ENCODE peak calls at places on chromosomes 13 and 19, in ten cellular contexts. N is stimulated activated CD8-positive, alpha-beta memory T cell treated with anti-CD3 and anti-CD28 coated beads, Interleukin-7, amount 100 ng/mL, for 1 hour; C is RWPE1; J is mucosa of descending colon; T is mammary epithelial cell; X is HL-60; M is NCI-H446 treated with DMSO at 0.1 percent for 48 hours; I is ELR; S is GF-D8; U is brain pericyte. B is an unnamed sample.

GRCh38 chr13:45925151-45925550 is 73.6 kb upstream of the SIAH3 start:
- DNase-seq in N (no peak), C (no peak), J (no peak), T (no peak), X (no peak), M (no peak), I (peak), S (no peak), U (no peak), B (no peak)

GRCh38 chr19:18444513-18444912 is 6.6 kb upstream of the ISYNA1 start:
- DNase-seq in N (no peak), C (no peak), J (no peak), T (no peak), X (no peak), M (no peak), I (no peak), S (no peak), U (no peak), B (no peak)

GRCh38 chr13:23081246-23081645 is 99.5 kb upstream of the SGCG start:
- DNase-seq in N (no peak), C (no peak), J (no peak), T (no peak), X (no peak), M (no peak), I (peak), S (no peak), U (no peak), B (no peak)

GRCh38 chr19:13234518-13234917 is 84.3 kb downstream of the IER2 start:
- DNase-seq in N (peak), C (peak), J (peak), T (no peak), X (peak), M (no peak), I (peak), S (peak), U (no peak), B (peak)

GRCh38 chr13:74910399-74910798 is 571.6 kb downstream of the TBC1D4 start:
- DNase-seq in N (no peak), C (no peak), J (no peak), T (no peak), X (no peak), M (no peak), I (no peak), S (no peak), U (no peak), B (no peak)

GRCh38 chr19:1045247-1045603 is 5.3 kb downstream of the ABCA7 start:
- DNase-seq in N (no peak), C (no peak), J (peak), T (peak), X (no peak), M (no peak), I (peak), S (no peak), U (no peak), B (peak)

GRCh38 chr13:46663216-46663615 is 110.2 kb downstream of the LRCH1 start:
- DNase-seq in N (no peak), C (no peak), J (no peak), T (no peak), X (no peak), M (no peak), I (peak), S (no peak), U (no peak), B (no peak)

GRCh38 chr13:67117010-67117550 is 113.1 kb downstream of the PCDH9 start:
- DNase-seq in N (no peak), C (no peak), J (no peak), T (no peak), X (no peak), M (no peak), I (no peak), S (no peak), U (no peak), B (no peak)

GRCh38 chr13:43652751-43653150 is 134.0 kb downstream of the ENOX1 start:
- DNase-seq in N (no peak), C (no peak), J (no peak), T (no peak), X (no peak), M (no peak), I (no peak), S (no peak), U (no peak), B (no peak)

GRCh38 chr19:35963514-35963913 is 27.3 kb downstream of the LRFN3 start:
- DNase-seq in N (no peak), C (peak), J (peak), T (peak), X (peak), M (no peak), I (peak), S (no peak), U (no peak), B (no peak)

GRCh38 chr13:73057284-73058025 is 1.4 kb upstream of the KLF5 start:
- DNase-seq in N (no peak), C (no peak), J (no peak), T (no peak), X (no peak), M (no peak), I (no peak), S (no peak), U (no peak), B (no peak)

GRCh38 chr19:40091205-40092129 is 724 bp upstream of the ZNF780A start:
- DNase-seq in N (no peak), C (no peak), J (no peak), T (no peak), X (no peak), M (no peak), I (no peak), S (no peak), U (no peak), B (no peak)

GRCh38 chr13:78802912-78803311 is 144.0 kb upstream of the OBI1 start:
- DNase-seq in N (no peak), C (no peak), J (no peak), T (no peak), X (no peak), M (no peak), I (no peak), S (no peak), U (no peak), B (no peak)

GRCh38 chr19:2041436-2041685 is 9.7 kb downstream of the MKNK2 start:
- DNase-seq in N (no peak), C (no peak), J (no peak), T (no peak), X (no peak), M (no peak), I (no peak), S (no peak), U (no peak), B (no peak)

GRCh38 chr13:46015374-46015773 is 37.2 kb downstream of the ZC3H13 start:
- DNase-seq in N (no peak), C (no peak), J (no peak), T (no peak), X (peak), M (no peak), I (no peak), S (no peak), U (no peak), B (no peak)

GRCh38 chr19:38670921-38671398 is 23.5 kb downstream of the ACTN4 start:
- DNase-seq in N (no peak), C (no peak), J (no peak), T (no peak), X (no peak), M (no peak), I (no peak), S (no peak), U (no peak), B (no peak)

GRCh38 chr19:34926685-34927375 is at the start of gene ZNF30:
- DNase-seq in N (peak), C (peak), J (peak), T (peak), X (peak), M (peak), I (peak), S (peak), U (peak), B (peak)

GRCh38 chr19:19269952-19270694 is 3.0 kb downstream of the TM6SF2 start:
- DNase-seq in N (no peak), C (no peak), J (no peak), T (no peak), X (no peak), M (no peak), I (no peak), S (no peak), U (no peak), B (no peak)

GRCh38 chr13:96075953-96076543 is 13.9 kb upstream of the HS6ST3 start:
- DNase-seq in N (no peak), C (peak), J (no peak), T (no peak), X (no peak), M (no peak), I (peak), S (no peak), U (no peak), B (no peak)

GRCh38 chr19:18897108-18898029 is 1.4 kb upstream of the CERS1 start:
- DNase-seq in N (no peak), C (no peak), J (no peak), T (no peak), X (no peak), M (no peak), I (no peak), S (no peak), U (no peak), B (no peak)

GRCh38 chr19:50422397-50423278 is 3.9 kb downstream of the SPIB start:
- DNase-seq in N (no peak), C (no peak), J (no peak), T (no peak), X (no peak), M (no peak), I (no peak), S (no peak), U (no peak), B (peak)

GRCh38 chr19:39871886-39872866 is 26.0 kb upstream of the FBL start:
- DNase-seq in N (no peak), C (no peak), J (no peak), T (no peak), X (no peak), M (no peak), I (no peak), S (no peak), U (no peak), B (no peak)

GRCh38 chr19:46386996-46387712 is 26.2 kb downstream of the CCDC8 start:
- DNase-seq in N (no peak), C (no peak), J (no peak), T (no peak), X (no peak), M (no peak), I (no peak), S (no peak), U (no peak), B (no peak)

GRCh38 chr19:11338164-11338563 is 1.3 kb downstream of the RAB3D start:
- DNase-seq in N (no peak), C (no peak), J (peak), T (no peak), X (no peak), M (no peak), I (no peak), S (no peak), U (no peak), B (no peak)

GRCh38 chr13:30319703-30320102 is 12.4 kb upstream of the KATNAL1 start:
- DNase-seq in N (no peak), C (no peak), J (no peak), T (no peak), X (no peak), M (no peak), I (no peak), S (no peak), U (no peak), B (no peak)

GRCh38 chr13:82070411-82070810 is 1729.5 kb upstream of the SPRY2 start:
- DNase-seq in N (no peak), C (no peak), J (no peak), T (no peak), X (no peak), M (no peak), I (no peak), S (no peak), U (no peak), B (no peak)

GRCh38 chr19:47471733-47472457 is at the start of gene SLC8A2:
- DNase-seq in N (peak), C (peak), J (peak), T (peak), X (peak), M (peak), I (peak), S (no peak), U (peak), B (peak)

GRCh38 chr13:90362718-90363117 is 984.8 kb upstream of the MIR17HG start:
- DNase-seq in N (no peak), C (no peak), J (no peak), T (no peak), X (no peak), M (no peak), I (no peak), S (no peak), U (no peak), B (no peak)

GRCh38 chr13:113034451-113035208 is 65.6 kb downstream of the MCF2L start:
- DNase-seq in N (no peak), C (peak), J (peak), T (peak), X (peak), M (no peak), I (peak), S (peak), U (no peak), B (peak)

GRCh38 chr13:44715287-44716224 is 139.4 kb upstream of the TSC22D1 start:
- DNase-seq in N (no peak), C (no peak), J (no peak), T (no peak), X (no peak), M (peak), I (no peak), S (no peak), U (no peak), B (no peak)

GRCh38 chr19:47726467-47726866 is 13.2 kb downstream of the EHD2 start:
- DNase-seq in N (no peak), C (no peak), J (no peak), T (no peak), X (peak), M (no peak), I (peak), S (peak), U (no peak), B (no peak)

GRCh38 chr19:43504426-43505185 is at the start of gene PHLDB3:
- DNase-seq in N (peak), C (no peak), J (peak), T (no peak), X (peak), M (no peak), I (no peak), S (no peak), U (no peak), B (peak)